ENCODE peak calls at places on chromosomes 7 and 10, in five cellular contexts. C is CD4-positive, alpha-beta T cell; F is NCI-H1417; G is NCI-H1092; A is NCI-H460. N is an unnamed sample.

GRCh38 chr10:124829447-124830115 is 28.0 kb downstream of the ABRAXAS2 start:
- DNase-seq in G (no peak), A (no peak), F (no peak), C (no peak), N (no peak)

GRCh38 chr10:22693371-22693784 is 21.0 kb downstream of the PIP4K2A start:
- DNase-seq in C (no peak), A (no peak), G (no peak), F (no peak), N (no peak)

GRCh38 chr7:30434140-30434799 is 44.3 kb downstream of the NOD1 start:
- DNase-seq in F (no peak), G (no peak), C (no peak), A (no peak), N (no peak)

GRCh38 chr10:111455776-111456426 is 379.1 kb downstream of the ADRA2A start:
- DNase-seq in C (no peak), G (no peak), A (no peak), F (no peak), N (peak)

GRCh38 chr7:18866359-18867036 is 250.9 kb downstream of the TWIST1 start:
- DNase-seq in F (no peak), C (no peak), A (peak), G (no peak), N (peak)

GRCh38 chr7:137916980-137917645 is 70.3 kb upstream of the DGKI start:
- DNase-seq in A (no peak), G (no peak), F (no peak), C (no peak), N (no peak)

GRCh38 chr10:110786172-110786571 is 85.6 kb upstream of the PDCD4 start:
- DNase-seq in G (peak), C (no peak), A (no peak), F (peak), N (no peak)

GRCh38 chr7:155644971-155645509 is 579 bp downstream of the RBM33 start:
- DNase-seq in F (no peak), A (no peak), G (peak), C (peak), N (peak)

GRCh38 chr10:11068861-11069633 is 51.4 kb downstream of the CELF2 start:
- DNase-seq in F (no peak), C (no peak), G (no peak), A (no peak), N (no peak)

GRCh38 chr7:2708547-2709310 is 20.7 kb downstream of the AMZ1 start:
- DNase-seq in F (no peak), C (no peak), A (no peak), G (no peak), N (no peak)

GRCh38 chr10:79176052-79176501 is 107.3 kb downstream of the ZMIZ1 start:
- DNase-seq in F (no peak), C (no peak), A (no peak), G (no peak), N (no peak)

GRCh38 chr10:64209574-64209973 is 688.4 kb downstream of the REEP3 start:
- DNase-seq in C (no peak), G (no peak), F (no peak), A (no peak), N (no peak)

GRCh38 chr10:36344240-36344639 is 702.1 kb upstream of the FZD8 start:
- DNase-seq in A (no peak), F (no peak), C (no peak), G (no peak), N (no peak)

GRCh38 chr7:40697653-40698052 is 562.8 kb downstream of the SUGCT start:
- DNase-seq in G (no peak), C (no peak), A (no peak), F (no peak), N (no peak)

GRCh38 chr10:79112898-79113431 is 44.2 kb downstream of the ZMIZ1 start:
- DNase-seq in A (no peak), F (no peak), C (no peak), G (peak), N (peak)

GRCh38 chr7:16934947-16935742 is 53.4 kb upstream of the AGR3 start:
- DNase-seq in F (no peak), C (no peak), G (no peak), A (no peak), N (no peak)

GRCh38 chr10:97851341-97852001 is 1.8 kb downstream of the GOLGA7B start:
- DNase-seq in C (no peak), F (no peak), A (no peak), G (no peak), N (no peak)

GRCh38 chr7:93006480-93007095 is 111.2 kb downstream of the SAMD9 start:
- DNase-seq in A (no peak), C (no peak), F (no peak), G (no peak), N (no peak)